ENCODE peak calls at places on chromosomes 16 and 17, in six cellular contexts. L, U, X, P, D and S are unnamed samples.

GRCh38 chr16:57000271-57001025 is 11.1 kb downstream of the NLRC5 start:
- DNase-seq in L (peak; percentile 92), U (no peak), X (peak; percentile 83), P (peak; percentile 87), D (peak; percentile 98), S (peak; percentile 94)

GRCh38 chr16:51276335-51276734 is 125.3 kb upstream of the SALL1 start:
- DNase-seq in L (no peak), U (no peak), X (no peak), P (no peak), D (no peak), S (no peak)

GRCh38 chr17:28871056-28871579 is 16.3 kb downstream of the ERAL1 start:
- DNase-seq in L (no peak), U (no peak), X (no peak), P (no peak), D (no peak), S (no peak)

GRCh38 chr17:62064791-62065563 is at the start of gene MED13:
- DNase-seq in L (peak; percentile 33), U (peak; percentile 82), X (peak; percentile 44), P (peak; percentile 45), D (peak; percentile 11), S (peak; percentile 40)

GRCh38 chr17:73267648-73268537 is 6.2 kb upstream of the CPSF4L start:
- DNase-seq in L (no peak), U (no peak), X (no peak), P (no peak), D (no peak), S (no peak)

GRCh38 chr16:35574454-35575431 is 2115.3 kb downstream of the TP53TG3F start:
- DNase-seq in L (no peak), U (no peak), X (no peak), P (no peak), D (no peak), S (no peak)

GRCh38 chr16:8963010-8963824 is 489 bp downstream of the USP7 start:
- DNase-seq in L (no peak), U (no peak), X (no peak), P (no peak), D (no peak), S (no peak)

GRCh38 chr17:1050246-1050995 is 53.5 kb downstream of the TIMM22 start:
- DNase-seq in L (no peak), U (no peak), X (no peak), P (no peak), D (no peak), S (no peak)

GRCh38 chr17:68431661-68432071 is 25.6 kb downstream of the WIPI1 start:
- DNase-seq in L (peak; percentile 50), U (no peak), X (peak; percentile 52), P (peak; percentile 56), D (peak; percentile 35), S (peak; percentile 30)

GRCh38 chr16:72172105-72173034 is at the start of gene PMFBP1:
- DNase-seq in L (peak; percentile 94), U (no peak), X (peak; percentile 87), P (peak; percentile 87), D (peak; percentile 99), S (peak; percentile 88)

GRCh38 chr17:34624767-34625389 is 45.5 kb downstream of the TMEM132E start:
- DNase-seq in L (no peak), U (no peak), X (peak; percentile 7), P (no peak), D (no peak), S (no peak)

GRCh38 chr17:55576237-55576998 is 65.2 kb upstream of the SMIM36 start:
- DNase-seq in L (peak; percentile 42), U (no peak), X (peak; percentile 76), P (peak; percentile 66), D (peak; percentile 90), S (peak; percentile 90)

GRCh38 chr17:2594657-2595085 is 1.2 kb downstream of the PAFAH1B1 start:
- DNase-seq in L (no peak), U (no peak), X (peak; percentile 11), P (no peak), D (no peak), S (no peak)

GRCh38 chr17:14297161-14297851 is 3.6 kb upstream of the HS3ST3B1 start:
- DNase-seq in L (peak; percentile 60), U (peak; percentile 77), X (peak; percentile 84), P (peak; percentile 79), D (no peak), S (peak; percentile 51)
- H3K4me3 ChIP-seq in L (peak overlapping the region; percentile 47), U (peak overlapping the region; percentile 37), X (peak overlapping the region; percentile 25), P (peak overlapping the region; percentile 51), D (peak overlapping the region; percentile 55), S (peak overlapping the region; percentile 41)

DNA sequence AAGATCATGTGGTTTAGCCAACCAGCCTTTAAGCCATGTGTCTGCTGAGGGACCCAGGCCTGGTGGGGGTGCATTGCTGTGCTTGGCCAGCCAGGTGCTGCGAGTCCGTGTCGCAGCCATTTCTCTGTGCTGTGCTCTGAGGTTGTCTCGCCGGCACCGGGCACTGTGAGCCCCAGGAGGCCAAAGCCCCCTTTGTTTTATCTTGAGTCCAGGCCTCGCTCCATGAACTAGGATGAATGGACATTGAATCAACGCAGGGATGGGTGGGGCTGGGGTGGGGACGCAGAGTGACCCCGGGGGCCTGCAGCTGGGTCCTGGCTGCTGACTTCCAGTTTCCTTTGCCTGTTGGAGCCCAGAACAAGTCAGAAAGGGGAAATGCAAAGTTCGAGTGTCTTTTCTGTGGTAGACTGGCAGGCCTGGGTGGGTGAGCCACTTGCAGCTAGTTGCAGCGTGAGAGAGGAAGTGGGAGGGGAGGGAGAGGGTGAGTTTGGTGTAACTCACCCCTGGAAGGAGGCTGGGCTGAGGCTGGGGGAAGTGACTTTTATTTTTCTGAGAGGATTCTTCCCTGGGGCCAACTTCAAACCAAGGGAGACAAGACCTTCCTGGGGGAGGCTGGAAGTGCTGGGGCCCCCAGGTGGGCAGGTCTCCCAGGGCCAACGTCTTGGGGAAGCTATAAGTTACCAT is 324.7 kb downstream of the SEC14L1 start:
- DNase-seq in L (peak; percentile 81), U (no peak), X (peak; percentile 81), P (peak; percentile 82), D (peak; percentile 60), S (peak; percentile 75)
- H3K4me3 ChIP-seq in L (no peak overlapping the region), U (peak overlapping the region; percentile 7), X (no peak overlapping the region), P (no peak overlapping the region), D (no peak overlapping the region), S (no peak overlapping the region)

GRCh38 chr16:67935402-67936123 is 1.1 kb downstream of the PSMB10 start:
- DNase-seq in L (peak; percentile 90), U (peak; percentile 97), X (peak; percentile 94), P (peak; percentile 94), D (peak; percentile 88), S (peak; percentile 92)

GRCh38 chr16:67936124-67936875 is at the start of gene PSMB10:
- DNase-seq in L (peak; percentile 32), U (peak; percentile 78), X (peak; percentile 66), P (peak; percentile 69), D (peak; percentile 65), S (peak; percentile 71)

GRCh38 chr16:67933805-67934204 is 2.1 kb upstream of the CTRL start:
- DNase-seq in L (no peak), U (no peak), X (no peak), P (no peak), D (no peak), S (no peak)

GRCh38 chr16:67934306-67935095 is 2.1 kb downstream of the PSMB10 start:
- DNase-seq in L (no peak), U (no peak), X (no peak), P (no peak), D (no peak), S (no peak)

DNA sequence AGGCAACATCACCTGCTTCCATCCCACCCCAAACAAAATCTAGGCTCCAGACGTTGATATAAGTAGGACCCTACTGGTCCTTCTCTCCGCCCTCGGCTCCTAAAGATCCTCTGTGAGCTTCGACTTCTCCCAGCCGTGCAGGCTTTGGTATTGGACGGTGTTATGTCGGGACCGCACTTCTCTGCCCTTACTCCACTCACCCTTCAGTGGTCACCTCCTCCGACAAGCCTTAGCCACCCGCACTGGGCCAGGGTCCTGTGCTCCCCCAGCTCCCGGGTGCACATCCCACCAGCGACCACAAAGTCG is 1.6 kb downstream of the PSMB10 start:
- DNase-seq in L (no peak), U (no peak), X (no peak), P (no peak), D (no peak), S (no peak)
- H3K4me3 ChIP-seq in L (peak overlapping the region; percentile 95), U (peak overlapping the region; percentile 85), X (peak overlapping the region; percentile 73), P (peak overlapping the region; percentile 97), D (peak overlapping the region; percentile 99), S (peak overlapping the region; percentile 85)

DNA sequence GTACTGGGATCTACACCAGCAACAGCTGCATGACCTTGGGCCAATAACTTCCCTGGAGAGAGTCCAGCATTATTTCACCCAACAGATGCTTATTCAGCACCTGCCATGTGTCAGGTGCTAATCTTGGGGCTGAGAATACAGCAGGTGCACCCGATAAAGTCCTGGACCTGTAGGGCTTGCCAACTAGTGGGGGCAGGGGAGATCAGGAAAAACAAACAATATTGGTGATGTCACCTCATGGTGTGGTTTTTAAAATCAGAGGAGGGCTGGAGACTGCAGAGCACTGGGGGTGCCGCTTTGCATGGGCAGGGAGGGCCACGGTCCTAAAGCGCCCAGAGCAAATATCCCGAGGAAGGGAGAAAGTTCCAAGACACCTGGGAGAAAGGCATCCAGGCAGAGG is 218.8 kb downstream of the C16orf95 start:
- DNase-seq in L (no peak), U (no peak), X (no peak), P (no peak), D (no peak), S (no peak)
- H3K4me3 ChIP-seq in L (no peak overlapping the region), U (no peak overlapping the region), X (no peak overlapping the region), P (no peak overlapping the region), D (no peak overlapping the region), S (no peak overlapping the region)

GRCh38 chr16:4372315-4372577 is 598 bp downstream of the VASN start:
- DNase-seq in L (no peak), U (no peak), X (no peak), P (no peak), D (no peak), S (no peak)
- H3K4me3 ChIP-seq in L (peak overlapping the region; percentile 97), U (peak overlapping the region; percentile 70), X (peak overlapping the region; percentile 75), P (peak overlapping the region; percentile 87), D (peak overlapping the region; percentile 73), S (peak overlapping the region; percentile 78)

DNA sequence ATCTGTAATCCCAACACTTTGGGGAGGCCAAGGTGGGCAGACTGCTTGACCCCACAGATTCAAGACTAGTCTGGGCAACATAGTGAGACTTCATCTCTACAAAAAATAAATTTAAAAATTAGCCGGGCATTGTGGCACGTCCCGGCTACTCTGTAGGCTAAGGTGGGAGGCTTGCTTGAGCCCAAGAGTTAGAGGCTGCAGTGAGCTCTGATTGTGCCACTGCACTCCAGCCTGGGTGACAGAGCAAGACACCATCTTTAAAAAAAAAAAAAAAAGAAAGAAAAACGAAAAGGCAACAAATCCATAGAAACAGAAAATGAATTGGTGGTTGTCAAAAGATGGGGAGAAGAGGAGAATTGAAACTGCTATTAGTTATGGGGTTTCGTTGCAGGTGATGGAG is 27.7 kb downstream of the NCOR1 start:
- DNase-seq in L (no peak), U (no peak), X (no peak), P (no peak), D (no peak), S (no peak)
- H3K4me3 ChIP-seq in L (no peak overlapping the region), U (no peak overlapping the region), X (no peak overlapping the region), P (no peak overlapping the region), D (no peak overlapping the region), S (no peak overlapping the region)

GRCh38 chr16:1773703-1774455 is 945 bp upstream of the MRPS34 start:
- DNase-seq in L (no peak), U (no peak), X (peak; percentile 49), P (peak; percentile 53), D (no peak), S (peak; percentile 41)
- H3K4me3 ChIP-seq in L (peak overlapping the region; percentile 74), U (peak overlapping the region; percentile 99), X (peak overlapping the region; percentile 59), P (peak overlapping the region; percentile 78), D (peak overlapping the region; percentile 79), S (peak overlapping the region; percentile 72)

GRCh38 chr16:4313563-4314531 is 2.0 kb upstream of the GLIS2 start:
- DNase-seq in L (no peak), U (no peak), X (peak; percentile 66), P (peak; percentile 57), D (no peak), S (peak; percentile 15)
- H3K4me3 ChIP-seq in L (no peak overlapping the region), U (no peak overlapping the region), X (no peak overlapping the region), P (no peak overlapping the region), D (no peak overlapping the region), S (no peak overlapping the region)